ENCODE peak calls at places on chromosomes 7 and 10, in six cellular contexts. One of them, this sample, is unnamed.

GRCh38 chr10:6722616-6723004 is 142.5 kb upstream of the PRKCQ start:
- DNase-seq in H9: no peak
- DNase-seq in NCI-H1092 treated with DMSO at 0.1 percent for 48 hours: no peak
- DNase-seq in thoracic aorta: no peak
- DNase-seq in Kasumi-1: no peak
- DNase-seq in NCI-H1105: no peak
- DNase-seq in this sample: peak

GRCh38 chr10:116408716-116409115 is 18.9 kb upstream of the PNLIPRP3 start:
- DNase-seq in H9: no peak
- DNase-seq in thoracic aorta: no peak
- DNase-seq in NCI-H1105: no peak
- DNase-seq in Kasumi-1: no peak
- DNase-seq in NCI-H1092 treated with DMSO at 0.1 percent for 48 hours: no peak
- DNase-seq in this sample: no peak

GRCh38 chr7:39919646-39920045 is 30.4 kb upstream of the CDK13 start:
- DNase-seq in thoracic aorta: no peak
- DNase-seq in NCI-H1105: no peak
- DNase-seq in H9: no peak
- DNase-seq in Kasumi-1: no peak
- DNase-seq in NCI-H1092 treated with DMSO at 0.1 percent for 48 hours: no peak
- DNase-seq in this sample: no peak

GRCh38 chr7:30359957-30360356 is 75.6 kb downstream of the ZNRF2 start:
- DNase-seq in NCI-H1092 treated with DMSO at 0.1 percent for 48 hours: no peak
- DNase-seq in H9: no peak
- DNase-seq in thoracic aorta: no peak
- DNase-seq in Kasumi-1: no peak
- DNase-seq in NCI-H1105: no peak
- DNase-seq in this sample: no peak

GRCh38 chr7:69105092-69105491 is 493.2 kb upstream of the AUTS2 start:
- DNase-seq in NCI-H1105: no peak
- DNase-seq in Kasumi-1: no peak
- DNase-seq in NCI-H1092 treated with DMSO at 0.1 percent for 48 hours: no peak
- DNase-seq in H9: no peak
- DNase-seq in thoracic aorta: no peak
- DNase-seq in this sample: no peak

GRCh38 chr7:11436317-11436716 is 395.7 kb downstream of the THSD7A start:
- DNase-seq in NCI-H1105: no peak
- DNase-seq in thoracic aorta: no peak
- DNase-seq in NCI-H1092 treated with DMSO at 0.1 percent for 48 hours: no peak
- DNase-seq in H9: no peak
- DNase-seq in Kasumi-1: no peak
- DNase-seq in this sample: no peak

GRCh38 chr7:51067757-51068156 is 248.9 kb downstream of the COBL start:
- DNase-seq in Kasumi-1: peak
- DNase-seq in H9: peak
- DNase-seq in NCI-H1092 treated with DMSO at 0.1 percent for 48 hours: peak
- DNase-seq in NCI-H1105: peak
- DNase-seq in thoracic aorta: no peak
- DNase-seq in this sample: peak

GRCh38 chr10:118926018-118926417 is 103.5 kb upstream of the NANOS1 start:
- DNase-seq in NCI-H1092 treated with DMSO at 0.1 percent for 48 hours: no peak
- DNase-seq in Kasumi-1: no peak
- DNase-seq in NCI-H1105: no peak
- DNase-seq in thoracic aorta: no peak
- DNase-seq in H9: no peak
- DNase-seq in this sample: no peak

GRCh38 chr7:156994417-156994816 is 16.0 kb downstream of the MNX1 start:
- DNase-seq in NCI-H1105: no peak
- DNase-seq in H9: no peak
- DNase-seq in NCI-H1092 treated with DMSO at 0.1 percent for 48 hours: no peak
- DNase-seq in thoracic aorta: no peak
- DNase-seq in Kasumi-1: no peak
- DNase-seq in this sample: no peak

GRCh38 chr10:123945506-123945905 is 53.9 kb upstream of the CPXM2 start:
- DNase-seq in H9: peak
- DNase-seq in NCI-H1092 treated with DMSO at 0.1 percent for 48 hours: no peak
- DNase-seq in NCI-H1105: no peak
- DNase-seq in thoracic aorta: no peak
- DNase-seq in Kasumi-1: no peak
- DNase-seq in this sample: no peak

GRCh38 chr10:125024496-125025234 is 82.7 kb downstream of the ZRANB1 start:
- DNase-seq in thoracic aorta: no peak
- DNase-seq in NCI-H1105: peak
- DNase-seq in NCI-H1092 treated with DMSO at 0.1 percent for 48 hours: peak
- DNase-seq in Kasumi-1: no peak
- DNase-seq in H9: no peak
- DNase-seq in this sample: no peak

GRCh38 chr7:131016230-131016629 is 282.2 kb upstream of the KLF14 start:
- DNase-seq in thoracic aorta: no peak
- DNase-seq in Kasumi-1: no peak
- DNase-seq in NCI-H1092 treated with DMSO at 0.1 percent for 48 hours: no peak
- DNase-seq in NCI-H1105: no peak
- DNase-seq in H9: no peak
- DNase-seq in this sample: no peak

GRCh38 chr7:100493476-100494264 is 9.9 kb downstream of the NYAP1 start:
- DNase-seq in thoracic aorta: no peak
- DNase-seq in NCI-H1092 treated with DMSO at 0.1 percent for 48 hours: no peak
- DNase-seq in H9: no peak
- DNase-seq in Kasumi-1: no peak
- DNase-seq in NCI-H1105: peak
- DNase-seq in this sample: no peak

GRCh38 chr7:126768836-126769235 is 483.9 kb downstream of the GRM8 start:
- DNase-seq in NCI-H1092 treated with DMSO at 0.1 percent for 48 hours: no peak
- DNase-seq in NCI-H1105: no peak
- DNase-seq in thoracic aorta: no peak
- DNase-seq in Kasumi-1: no peak
- DNase-seq in H9: no peak
- DNase-seq in this sample: no peak

GRCh38 chr7:141709749-141710148 is 1.6 kb downstream of the WEE2 start:
- DNase-seq in NCI-H1105: no peak
- DNase-seq in H9: no peak
- DNase-seq in NCI-H1092 treated with DMSO at 0.1 percent for 48 hours: no peak
- DNase-seq in Kasumi-1: no peak
- DNase-seq in thoracic aorta: no peak
- DNase-seq in this sample: no peak

GRCh38 chr10:71134732-71135211 is 77.6 kb upstream of the UNC5B start:
- DNase-seq in NCI-H1105: no peak
- DNase-seq in thoracic aorta: no peak
- DNase-seq in NCI-H1092 treated with DMSO at 0.1 percent for 48 hours: no peak
- DNase-seq in H9: peak
- DNase-seq in Kasumi-1: no peak
- DNase-seq in this sample: no peak

GRCh38 chr10:94429049-94429707 is 26.8 kb downstream of the TBC1D12 start:
- DNase-seq in thoracic aorta: no peak
- DNase-seq in NCI-H1092 treated with DMSO at 0.1 percent for 48 hours: no peak
- DNase-seq in NCI-H1105: no peak
- DNase-seq in H9: no peak
- DNase-seq in Kasumi-1: no peak
- DNase-seq in this sample: no peak

GRCh38 chr7:37149019-37149814 is 299.4 kb downstream of the ELMO1 start:
- DNase-seq in Kasumi-1: no peak
- DNase-seq in NCI-H1092 treated with DMSO at 0.1 percent for 48 hours: peak
- DNase-seq in H9: no peak
- DNase-seq in NCI-H1105: no peak
- DNase-seq in thoracic aorta: no peak
- DNase-seq in this sample: no peak

GRCh38 chr10:58781873-58782488 is 269.3 kb downstream of the BICC1 start:
- DNase-seq in NCI-H1092 treated with DMSO at 0.1 percent for 48 hours: peak
- DNase-seq in Kasumi-1: peak
- DNase-seq in NCI-H1105: peak
- DNase-seq in H9: no peak
- DNase-seq in thoracic aorta: no peak
- DNase-seq in this sample: no peak